ENCODE peak calls at places on chromosomes 7 and 10, in eight cellular contexts. Q is anterior cingulate cortex; G is iPS-NIHi11; Y is RWPE2; V is naive thymus-derived CD4-positive, alpha-beta T cell; L is choroid plexus epithelial cell; U is HTR-8/SVneo; M is T-helper 9 cell. R is an unnamed sample.

GRCh38 chr7:130995252-130996081 is 261.5 kb upstream of the KLF14 start:
- DNase-seq in Q (no peak), G (no peak), Y (no peak), V (no peak), L (peak; percentile 43), U (no peak), M (no peak), R (peak; percentile 89)

GRCh38 chr7:132455306-132455705 is 121.0 kb downstream of the PLXNA4 start:
- DNase-seq in Q (no peak), G (no peak), Y (no peak), V (no peak), L (no peak), U (no peak), M (no peak), R (no peak)

GRCh38 chr7:45625067-45625466 is 50.9 kb downstream of the ADCY1 start:
- DNase-seq in Q (no peak), G (no peak), Y (peak; percentile 20), V (no peak), L (no peak), U (no peak), M (no peak), R (no peak)

GRCh38 chr7:155349601-155350331 is 52.1 kb downstream of the INSIG1 start:
- DNase-seq in Q (no peak), G (peak; percentile 39), Y (no peak), V (no peak), L (no peak), U (no peak), M (no peak), R (no peak)

GRCh38 chr10:71749396-71749795 is 23.9 kb downstream of the VSIR start:
- DNase-seq in Q (no peak), G (no peak), Y (no peak), V (no peak), L (no peak), U (no peak), M (no peak), R (no peak)

GRCh38 chr7:43933902-43934560 is 7.8 kb downstream of the UBE2D4 start:
- DNase-seq in Q (no peak), G (no peak), Y (no peak), V (no peak), L (no peak), U (no peak), M (no peak), R (no peak)

GRCh38 chr7:92645531-92646061 is 55.4 kb upstream of the FAM133B start:
- DNase-seq in Q (no peak), G (no peak), Y (peak; percentile 69), V (no peak), L (no peak), U (no peak), M (no peak), R (peak; percentile 45)

GRCh38 chr7:130349911-130350782 is 5.5 kb downstream of the CPA5 start:
- DNase-seq in Q (no peak), G (no peak), Y (no peak), V (no peak), L (peak; percentile 82), U (no peak), M (no peak), R (no peak)

GRCh38 chr7:98870071-98870651 is 347 bp upstream of the TMEM130 start:
- DNase-seq in Q (peak; percentile 79), G (peak; percentile 76), Y (no peak), V (no peak), L (peak; percentile 46), U (peak; percentile 45), M (peak; percentile 59), R (no peak)

GRCh38 chr10:628386-629045 is 61.0 kb downstream of the DIP2C start:
- DNase-seq in Q (peak; percentile 74), G (no peak), Y (no peak), V (no peak), L (no peak), U (no peak), M (no peak), R (no peak)

GRCh38 chr10:48447356-48448215 is 141.1 kb downstream of the MAPK8 start:
- DNase-seq in Q (no peak), G (no peak), Y (no peak), V (no peak), L (no peak), U (no peak), M (no peak), R (no peak)

GRCh38 chr7:124723012-124723411 is 42.6 kb downstream of the GPR37 start:
- DNase-seq in Q (no peak), G (no peak), Y (no peak), V (no peak), L (peak; percentile 69), U (no peak), M (no peak), R (peak; percentile 52)

GRCh38 chr7:1025747-1026581 is 18.4 kb upstream of the GPR146 start:
- DNase-seq in Q (no peak), G (peak; percentile 9), Y (no peak), V (no peak), L (no peak), U (no peak), M (no peak), R (no peak)

R was measured in HCT116.